ENCODE peak calls at places on chromosome 1, in six cellular contexts. One of them, this sample, is unnamed. For H3K4me1 and H3K9me3, the result is how much of the 10 kb centered on the place peaks cover.

GRCh38 chr1:116122955-116123757 is 12.0 kb downstream of the MAB21L3 start:
- DNase-seq in left lung: no peak
- DNase-seq in uterus: no peak
- DNase-seq in left ventricle myocardium inferior: no peak
- DNase-seq in H9: no peak
- DNase-seq in CD8-positive, alpha-beta T cell: no peak
- DNase-seq in this sample: peak

GRCh38 chr1:219467524-219467923 is 145.4 kb downstream of the ZC3H11B start:
- DNase-seq in left ventricle myocardium inferior: no peak
- DNase-seq in left lung: no peak
- DNase-seq in CD8-positive, alpha-beta T cell: no peak
- DNase-seq in uterus: no peak
- DNase-seq in H9: no peak
- DNase-seq in this sample: no peak

GRCh38 chr1:206769331-206769731 is 1.2 kb upstream of the IL19 start:
- DNase-seq in uterus: no peak
- DNase-seq in left ventricle myocardium inferior: no peak
- DNase-seq in H9: no peak
- DNase-seq in left lung: no peak
- DNase-seq in CD8-positive, alpha-beta T cell: peak
- DNase-seq in this sample: peak

GRCh38 chr1:94143173-94143808 is 22.3 kb upstream of the ABCA4 start:
- DNase-seq in left ventricle myocardium inferior: no peak
- DNase-seq in H9: no peak
- DNase-seq in uterus: no peak
- DNase-seq in CD8-positive, alpha-beta T cell: no peak
- DNase-seq in left lung: no peak
- DNase-seq in this sample: no peak

GRCh38 chr1:13224480-13225060 is 1.4 kb downstream of the PRAMEF18 start:
- DNase-seq in left ventricle myocardium inferior: no peak
- DNase-seq in uterus: no peak
- DNase-seq in left lung: no peak
- DNase-seq in CD8-positive, alpha-beta T cell: peak
- DNase-seq in H9: no peak
- DNase-seq in this sample: peak

GRCh38 chr1:91404151-91405012 is at the start of gene HFM1:
- DNase-seq in CD8-positive, alpha-beta T cell: peak
- DNase-seq in uterus: peak
- DNase-seq in H9: peak
- DNase-seq in left ventricle myocardium inferior: peak
- DNase-seq in left lung: peak
- DNase-seq in this sample: peak

GRCh38 chr1:180182721-180183311 is 28.1 kb downstream of the QSOX1 start:
- DNase-seq in CD8-positive, alpha-beta T cell: no peak
- DNase-seq in left lung: no peak
- DNase-seq in uterus: no peak
- DNase-seq in left ventricle myocardium inferior: no peak
- DNase-seq in H9: no peak
- DNase-seq in this sample: no peak

GRCh38 chr1:27001570-27002360 is 8.3 kb downstream of the TRNP1 start:
- DNase-seq in H9: peak
- DNase-seq in left ventricle myocardium inferior: peak
- DNase-seq in left lung: no peak
- DNase-seq in uterus: no peak
- DNase-seq in CD8-positive, alpha-beta T cell: no peak
- DNase-seq in this sample: peak

GRCh38 chr1:226903819-226904710 is 33.6 kb downstream of the PSEN2 start:
- DNase-seq in left lung: no peak
- DNase-seq in H9: no peak
- DNase-seq in left ventricle myocardium inferior: no peak
- DNase-seq in CD8-positive, alpha-beta T cell: no peak
- DNase-seq in uterus: peak
- DNase-seq in this sample: peak

GRCh38 chr1:7617826-7618225 is 153.3 kb upstream of the VAMP3 start:
- DNase-seq in left ventricle myocardium inferior: no peak
- DNase-seq in H9: no peak
- DNase-seq in uterus: no peak
- DNase-seq in CD8-positive, alpha-beta T cell: no peak
- DNase-seq in left lung: no peak
- DNase-seq in this sample: no peak

GRCh38 chr1:2449636-2450454 is 26.2 kb upstream of the PLCH2 start:
- DNase-seq in H9: no peak
- DNase-seq in uterus: no peak
- DNase-seq in CD8-positive, alpha-beta T cell: no peak
- DNase-seq in left ventricle myocardium inferior: no peak
- DNase-seq in left lung: no peak
- DNase-seq in this sample: no peak

GRCh38 chr1:174769961-174770549 is 229.7 kb upstream of the CACYBP start:
- DNase-seq in left lung: no peak
- DNase-seq in left ventricle myocardium inferior: no peak
- DNase-seq in CD8-positive, alpha-beta T cell: no peak
- DNase-seq in uterus: no peak
- DNase-seq in H9: no peak
- DNase-seq in this sample: no peak

GRCh38 chr1:8497196-8497878 is 179.4 kb downstream of the SLC45A1 start:
- DNase-seq in CD8-positive, alpha-beta T cell: no peak
- DNase-seq in uterus: no peak
- DNase-seq in left lung: no peak
- DNase-seq in H9: no peak
- DNase-seq in left ventricle myocardium inferior: no peak
- DNase-seq in this sample: no peak

GRCh38 chr1:179376223-179376622 is 10.5 kb downstream of the AXDND1 start:
- DNase-seq in left ventricle myocardium inferior: no peak
- DNase-seq in left lung: no peak
- DNase-seq in uterus: no peak
- DNase-seq in CD8-positive, alpha-beta T cell: no peak
- DNase-seq in H9: no peak
- DNase-seq in this sample: no peak

GRCh38 chr1:226662704-226663326 is 76.3 kb downstream of the ITPKB start:
- DNase-seq in left ventricle myocardium inferior: peak
- DNase-seq in CD8-positive, alpha-beta T cell: peak
- DNase-seq in left lung: no peak
- DNase-seq in H9: no peak
- DNase-seq in uterus: peak
- DNase-seq in this sample: peak

GRCh38 chr1:200474633-200475032 is 64.8 kb upstream of the ZNF281 start:
- DNase-seq in CD8-positive, alpha-beta T cell: no peak
- DNase-seq in left ventricle myocardium inferior: no peak
- DNase-seq in left lung: no peak
- DNase-seq in uterus: no peak
- DNase-seq in H9: no peak
- DNase-seq in this sample: no peak

GRCh38 chr1:43583058-43583457 is 52.4 kb downstream of the PTPRF start:
- DNase-seq in uterus: no peak
- DNase-seq in CD8-positive, alpha-beta T cell: no peak
- DNase-seq in H9: no peak
- DNase-seq in left ventricle myocardium inferior: no peak
- DNase-seq in left lung: no peak
- DNase-seq in this sample: no peak

GRCh38 chr1:228197555-228198147 is 10.2 kb upstream of the OBSCN start:
- DNase-seq in uterus: no peak
- DNase-seq in left ventricle myocardium inferior: no peak
- DNase-seq in CD8-positive, alpha-beta T cell: no peak
- DNase-seq in H9: no peak
- DNase-seq in left lung: no peak
- DNase-seq in this sample: no peak

GRCh38 chr1:213369465-213369864 is 318.4 kb downstream of the RPS6KC1 start:
- DNase-seq in H9: no peak
- DNase-seq in left ventricle myocardium inferior: no peak
- DNase-seq in uterus: no peak
- DNase-seq in CD8-positive, alpha-beta T cell: no peak
- DNase-seq in left lung: no peak
- DNase-seq in this sample: no peak

GRCh38 chr1:12010751-12011570 is 8.3 kb upstream of the MIIP start:
- DNase-seq in left lung: peak
- DNase-seq in H9: no peak
- DNase-seq in left ventricle myocardium inferior: no peak
- DNase-seq in uterus: no peak
- DNase-seq in CD8-positive, alpha-beta T cell: no peak
- DNase-seq in this sample: no peak

GRCh38 chr1:202013601-202014000 is 3.2 kb downstream of the ELF3 start:
- DNase-seq in left ventricle myocardium inferior: no peak
- DNase-seq in uterus: no peak
- DNase-seq in CD8-positive, alpha-beta T cell: no peak
- DNase-seq in left lung: peak
- DNase-seq in H9: no peak
- DNase-seq in this sample: peak

GRCh38 chr1:68328485-68328884 is 96.2 kb upstream of the WLS start:
- DNase-seq in CD8-positive, alpha-beta T cell: no peak
- DNase-seq in uterus: no peak
- DNase-seq in left lung: no peak
- DNase-seq in H9: no peak
- DNase-seq in left ventricle myocardium inferior: no peak
- DNase-seq in this sample: no peak

GRCh38 chr1:20787775-20788488 is 825 bp upstream of the HP1BP3 start:
- DNase-seq in left lung: no peak
- DNase-seq in CD8-positive, alpha-beta T cell: no peak
- DNase-seq in left ventricle myocardium inferior: no peak
- DNase-seq in H9: no peak
- DNase-seq in uterus: peak
- DNase-seq in this sample: no peak

GRCh38 chr1:246801241-246802020 is 77.2 kb downstream of the SCCPDH start:
- DNase-seq in H9: no peak
- DNase-seq in left lung: no peak
- DNase-seq in left ventricle myocardium inferior: no peak
- DNase-seq in CD8-positive, alpha-beta T cell: no peak
- DNase-seq in uterus: no peak
- DNase-seq in this sample: no peak

GRCh38 chr1:43463461-43463860 is 9.7 kb upstream of the HYI start:
- DNase-seq in left lung: no peak
- DNase-seq in H9: no peak
- DNase-seq in CD8-positive, alpha-beta T cell: no peak
- DNase-seq in left ventricle myocardium inferior: no peak
- DNase-seq in uterus: no peak
- DNase-seq in this sample: no peak

GRCh38 chr1:53163291-53163768 is 20.9 kb upstream of the SLC1A7 start:
- DNase-seq in left lung: no peak
- DNase-seq in uterus: no peak
- DNase-seq in CD8-positive, alpha-beta T cell: no peak
- DNase-seq in H9: peak
- DNase-seq in left ventricle myocardium inferior: no peak
- DNase-seq in this sample: no peak

GRCh38 chr1:53158900-53159299 is 16.5 kb upstream of the SLC1A7 start:
- DNase-seq in uterus: no peak
- DNase-seq in CD8-positive, alpha-beta T cell: no peak
- DNase-seq in left ventricle myocardium inferior: no peak
- DNase-seq in left lung: no peak
- DNase-seq in H9: no peak
- DNase-seq in this sample: no peak

GRCh38 chr1:53165408-53165961 is 23.0 kb upstream of the SLC1A7 start:
- DNase-seq in left ventricle myocardium inferior: no peak
- DNase-seq in H9: no peak
- DNase-seq in left lung: no peak
- DNase-seq in CD8-positive, alpha-beta T cell: no peak
- DNase-seq in uterus: no peak
- DNase-seq in this sample: no peak

GRCh38 chr1:53160924-53161378 is 18.5 kb upstream of the SLC1A7 start:
- DNase-seq in H9: no peak
- DNase-seq in CD8-positive, alpha-beta T cell: no peak
- DNase-seq in uterus: no peak
- DNase-seq in left lung: no peak
- DNase-seq in left ventricle myocardium inferior: no peak
- DNase-seq in this sample: peak

GRCh38 chr1:53162621-53163020 is 20.2 kb upstream of the SLC1A7 start:
- DNase-seq in left lung: no peak
- DNase-seq in left ventricle myocardium inferior: no peak
- DNase-seq in CD8-positive, alpha-beta T cell: no peak
- DNase-seq in uterus: no peak
- DNase-seq in H9: no peak
- DNase-seq in this sample: no peak
- TF ChIP-seq CTCF in left lung: no peak
- TF ChIP-seq CTCF in left ventricle myocardium inferior: no peak
- TF ChIP-seq CTCF in CD8-positive, alpha-beta T cell: no peak
- TF ChIP-seq CTCF in uterus: no peak
- TF ChIP-seq CTCF in H9: no peak
- TF ChIP-seq CTCF in this sample: no peak

GRCh38 chr1:153960206-153960605 is 1.8 kb upstream of the CRTC2 start:
- DNase-seq in H9: no peak
- DNase-seq in left ventricle myocardium inferior: no peak
- DNase-seq in left lung: no peak
- DNase-seq in uterus: no peak
- DNase-seq in CD8-positive, alpha-beta T cell: no peak
- DNase-seq in this sample: no peak
- H3K4me1 ChIP-seq in H9: under half
- H3K4me1 ChIP-seq in left ventricle myocardium inferior: half or more
- H3K4me1 ChIP-seq in left lung: half or more
- H3K4me1 ChIP-seq in uterus: under half
- H3K4me1 ChIP-seq in CD8-positive, alpha-beta T cell: half or more
- H3K4me1 ChIP-seq in this sample: under half

GRCh38 chr1:203316626-203317093 is 11.3 kb downstream of the BTG2 start:
- DNase-seq in CD8-positive, alpha-beta T cell: no peak
- DNase-seq in uterus: no peak
- DNase-seq in H9: no peak
- DNase-seq in left ventricle myocardium inferior: no peak
- DNase-seq in left lung: no peak
- DNase-seq in this sample: no peak
- H3K9me3 ChIP-seq in CD8-positive, alpha-beta T cell: under half
- H3K9me3 ChIP-seq in uterus: under half
- H3K9me3 ChIP-seq in H9: under half
- H3K9me3 ChIP-seq in left ventricle myocardium inferior: under half
- H3K9me3 ChIP-seq in left lung: under half
- H3K9me3 ChIP-seq in this sample: under half

GRCh38 chr1:205516362-205516761 is 11.9 kb downstream of the CDK18 start:
- DNase-seq in left lung: no peak
- DNase-seq in H9: no peak
- DNase-seq in CD8-positive, alpha-beta T cell: no peak
- DNase-seq in left ventricle myocardium inferior: no peak
- DNase-seq in uterus: no peak
- DNase-seq in this sample: no peak

GRCh38 chr1:205517288-205517687 is 12.8 kb downstream of the CDK18 start:
- DNase-seq in left lung: no peak
- DNase-seq in left ventricle myocardium inferior: no peak
- DNase-seq in CD8-positive, alpha-beta T cell: no peak
- DNase-seq in H9: no peak
- DNase-seq in uterus: no peak
- DNase-seq in this sample: no peak

GRCh38 chr1:205514211-205515142 is 10.0 kb downstream of the CDK18 start:
- DNase-seq in CD8-positive, alpha-beta T cell: no peak
- DNase-seq in left ventricle myocardium inferior: no peak
- DNase-seq in left lung: no peak
- DNase-seq in H9: no peak
- DNase-seq in uterus: no peak
- DNase-seq in this sample: no peak

GRCh38 chr1:205517763-205518162 is 13.3 kb downstream of the CDK18 start:
- DNase-seq in left lung: no peak
- DNase-seq in left ventricle myocardium inferior: no peak
- DNase-seq in uterus: no peak
- DNase-seq in CD8-positive, alpha-beta T cell: no peak
- DNase-seq in H9: no peak
- DNase-seq in this sample: no peak

DNA sequence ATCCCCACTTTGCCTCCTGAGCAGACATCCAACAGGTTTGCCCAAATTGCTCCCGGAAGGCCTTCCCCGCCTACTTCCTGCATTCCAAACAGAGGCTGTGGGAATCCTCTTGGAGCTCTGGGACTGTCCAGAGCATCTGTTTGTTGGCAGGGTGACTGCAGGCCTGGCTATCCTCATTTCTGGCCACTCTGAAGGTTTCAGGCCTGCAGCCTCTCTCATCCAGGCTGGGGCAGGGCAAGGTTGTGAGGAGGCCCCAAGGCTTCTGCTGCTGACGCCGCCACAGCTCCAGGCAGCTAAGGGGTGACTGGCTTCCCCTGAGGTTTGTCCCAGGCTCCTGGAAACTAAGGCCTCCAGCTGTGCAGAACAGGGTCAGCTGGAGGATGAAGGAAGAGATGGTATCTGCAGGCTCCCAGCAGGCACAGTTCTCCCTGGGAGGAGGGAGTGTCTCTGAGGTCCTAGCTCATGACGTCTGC is 11.3 kb downstream of the CDK18 start:
- DNase-seq in H9: no peak
- DNase-seq in CD8-positive, alpha-beta T cell: no peak
- DNase-seq in uterus: peak
- DNase-seq in left ventricle myocardium inferior: peak
- DNase-seq in left lung: no peak
- DNase-seq in this sample: no peak
- TF ChIP-seq CTCF in H9: no peak
- TF ChIP-seq CTCF in CD8-positive, alpha-beta T cell: no peak
- TF ChIP-seq CTCF in uterus: no peak
- TF ChIP-seq CTCF in left ventricle myocardium inferior: no peak
- TF ChIP-seq CTCF in left lung: no peak
- TF ChIP-seq CTCF in this sample: no peak